ENCODE peak calls at places on chromosome 17, in five cellular contexts. One of them, this sample, is unnamed.

GRCh38 chr17:1058423-1059130 is 61.6 kb downstream of the TIMM22 start:
- DNase-seq in stimulated activated CD4-positive, alpha-beta T cell treated with anti-CD3 and anti-CD28 coated beads, Interleukin-2, amount 100 ng/mL, for 48 hours: peak; percentile 66
- DNase-seq in stimulated activated CD8-positive, alpha-beta memory T cell treated with anti-CD3 and anti-CD28 coated beads, Interleukin-15, amount 100 ng/mL, for 1 hour: peak; percentile 32
- DNase-seq in GOT3: no peak
- DNase-seq in mammary epithelial cell: peak; percentile 42
- DNase-seq in this sample: no peak

GRCh38 chr17:79988163-79988971 is 47.3 kb downstream of the TBC1D16 start:
- DNase-seq in stimulated activated CD4-positive, alpha-beta T cell treated with anti-CD3 and anti-CD28 coated beads, Interleukin-2, amount 100 ng/mL, for 48 hours: no peak
- DNase-seq in stimulated activated CD8-positive, alpha-beta memory T cell treated with anti-CD3 and anti-CD28 coated beads, Interleukin-15, amount 100 ng/mL, for 1 hour: no peak
- DNase-seq in GOT3: no peak
- DNase-seq in mammary epithelial cell: peak; percentile 53
- DNase-seq in this sample: no peak

GRCh38 chr17:81200695-81201580 is 21.8 kb downstream of the CEP131 start:
- DNase-seq in stimulated activated CD4-positive, alpha-beta T cell treated with anti-CD3 and anti-CD28 coated beads, Interleukin-2, amount 100 ng/mL, for 48 hours: peak; percentile 13
- DNase-seq in stimulated activated CD8-positive, alpha-beta memory T cell treated with anti-CD3 and anti-CD28 coated beads, Interleukin-15, amount 100 ng/mL, for 1 hour: no peak
- DNase-seq in GOT3: no peak
- DNase-seq in mammary epithelial cell: peak; percentile 54
- DNase-seq in this sample: peak; percentile 63

GRCh38 chr17:60076811-60077210 is 1.9 kb downstream of the HEATR6 start:
- DNase-seq in stimulated activated CD4-positive, alpha-beta T cell treated with anti-CD3 and anti-CD28 coated beads, Interleukin-2, amount 100 ng/mL, for 48 hours: no peak
- DNase-seq in stimulated activated CD8-positive, alpha-beta memory T cell treated with anti-CD3 and anti-CD28 coated beads, Interleukin-15, amount 100 ng/mL, for 1 hour: no peak
- DNase-seq in GOT3: no peak
- DNase-seq in mammary epithelial cell: no peak
- DNase-seq in this sample: no peak

GRCh38 chr17:2899911-2900310 is 103.7 kb downstream of the RAP1GAP2 start:
- DNase-seq in stimulated activated CD4-positive, alpha-beta T cell treated with anti-CD3 and anti-CD28 coated beads, Interleukin-2, amount 100 ng/mL, for 48 hours: no peak
- DNase-seq in stimulated activated CD8-positive, alpha-beta memory T cell treated with anti-CD3 and anti-CD28 coated beads, Interleukin-15, amount 100 ng/mL, for 1 hour: no peak
- DNase-seq in GOT3: no peak
- DNase-seq in mammary epithelial cell: no peak
- DNase-seq in this sample: no peak

GRCh38 chr17:36937961-36938565 is 788 bp downstream of the LHX1 start:
- DNase-seq in stimulated activated CD4-positive, alpha-beta T cell treated with anti-CD3 and anti-CD28 coated beads, Interleukin-2, amount 100 ng/mL, for 48 hours: no peak
- DNase-seq in stimulated activated CD8-positive, alpha-beta memory T cell treated with anti-CD3 and anti-CD28 coated beads, Interleukin-15, amount 100 ng/mL, for 1 hour: no peak
- DNase-seq in GOT3: no peak
- DNase-seq in mammary epithelial cell: no peak
- DNase-seq in this sample: no peak

GRCh38 chr17:43085489-43085888 is 39.7 kb downstream of the BRCA1 start:
- DNase-seq in stimulated activated CD4-positive, alpha-beta T cell treated with anti-CD3 and anti-CD28 coated beads, Interleukin-2, amount 100 ng/mL, for 48 hours: no peak
- DNase-seq in stimulated activated CD8-positive, alpha-beta memory T cell treated with anti-CD3 and anti-CD28 coated beads, Interleukin-15, amount 100 ng/mL, for 1 hour: no peak
- DNase-seq in GOT3: no peak
- DNase-seq in mammary epithelial cell: no peak
- DNase-seq in this sample: no peak

GRCh38 chr17:63433746-63434591 is 12.1 kb downstream of the CYB561 start:
- DNase-seq in stimulated activated CD4-positive, alpha-beta T cell treated with anti-CD3 and anti-CD28 coated beads, Interleukin-2, amount 100 ng/mL, for 48 hours: no peak
- DNase-seq in stimulated activated CD8-positive, alpha-beta memory T cell treated with anti-CD3 and anti-CD28 coated beads, Interleukin-15, amount 100 ng/mL, for 1 hour: no peak
- DNase-seq in GOT3: peak; percentile 31
- DNase-seq in mammary epithelial cell: peak; percentile 49
- DNase-seq in this sample: no peak

GRCh38 chr17:3762922-3763776 is 37.8 kb downstream of the ITGAE start:
- DNase-seq in stimulated activated CD4-positive, alpha-beta T cell treated with anti-CD3 and anti-CD28 coated beads, Interleukin-2, amount 100 ng/mL, for 48 hours: no peak
- DNase-seq in stimulated activated CD8-positive, alpha-beta memory T cell treated with anti-CD3 and anti-CD28 coated beads, Interleukin-15, amount 100 ng/mL, for 1 hour: no peak
- DNase-seq in GOT3: no peak
- DNase-seq in mammary epithelial cell: no peak
- DNase-seq in this sample: no peak

GRCh38 chr17:72502111-72502939 is 381.5 kb downstream of the SOX9 start:
- DNase-seq in stimulated activated CD4-positive, alpha-beta T cell treated with anti-CD3 and anti-CD28 coated beads, Interleukin-2, amount 100 ng/mL, for 48 hours: no peak
- DNase-seq in stimulated activated CD8-positive, alpha-beta memory T cell treated with anti-CD3 and anti-CD28 coated beads, Interleukin-15, amount 100 ng/mL, for 1 hour: no peak
- DNase-seq in GOT3: no peak
- DNase-seq in mammary epithelial cell: no peak
- DNase-seq in this sample: no peak

GRCh38 chr17:73551756-73552155 is 92.5 kb downstream of the SDK2 start:
- DNase-seq in stimulated activated CD4-positive, alpha-beta T cell treated with anti-CD3 and anti-CD28 coated beads, Interleukin-2, amount 100 ng/mL, for 48 hours: peak; percentile 16
- DNase-seq in stimulated activated CD8-positive, alpha-beta memory T cell treated with anti-CD3 and anti-CD28 coated beads, Interleukin-15, amount 100 ng/mL, for 1 hour: no peak
- DNase-seq in GOT3: no peak
- DNase-seq in mammary epithelial cell: no peak
- DNase-seq in this sample: no peak

GRCh38 chr17:52148969-52149351 is 9.6 kb downstream of the CA10 start:
- DNase-seq in stimulated activated CD4-positive, alpha-beta T cell treated with anti-CD3 and anti-CD28 coated beads, Interleukin-2, amount 100 ng/mL, for 48 hours: no peak
- DNase-seq in stimulated activated CD8-positive, alpha-beta memory T cell treated with anti-CD3 and anti-CD28 coated beads, Interleukin-15, amount 100 ng/mL, for 1 hour: no peak
- DNase-seq in GOT3: no peak
- DNase-seq in mammary epithelial cell: peak; percentile 81
- DNase-seq in this sample: no peak

GRCh38 chr17:72119963-72120877 is 600 bp upstream of the SOX9 start:
- DNase-seq in stimulated activated CD4-positive, alpha-beta T cell treated with anti-CD3 and anti-CD28 coated beads, Interleukin-2, amount 100 ng/mL, for 48 hours: no peak
- DNase-seq in stimulated activated CD8-positive, alpha-beta memory T cell treated with anti-CD3 and anti-CD28 coated beads, Interleukin-15, amount 100 ng/mL, for 1 hour: no peak
- DNase-seq in GOT3: peak; percentile 56
- DNase-seq in mammary epithelial cell: peak; percentile 77
- DNase-seq in this sample: peak; percentile 73

GRCh38 chr17:79072544-79072943 is 2.1 kb upstream of the ENGASE start:
- DNase-seq in stimulated activated CD4-positive, alpha-beta T cell treated with anti-CD3 and anti-CD28 coated beads, Interleukin-2, amount 100 ng/mL, for 48 hours: no peak
- DNase-seq in stimulated activated CD8-positive, alpha-beta memory T cell treated with anti-CD3 and anti-CD28 coated beads, Interleukin-15, amount 100 ng/mL, for 1 hour: no peak
- DNase-seq in GOT3: no peak
- DNase-seq in mammary epithelial cell: no peak
- DNase-seq in this sample: no peak

GRCh38 chr17:33575046-33575445 is 282.0 kb upstream of the ASIC2 start:
- DNase-seq in stimulated activated CD4-positive, alpha-beta T cell treated with anti-CD3 and anti-CD28 coated beads, Interleukin-2, amount 100 ng/mL, for 48 hours: no peak
- DNase-seq in stimulated activated CD8-positive, alpha-beta memory T cell treated with anti-CD3 and anti-CD28 coated beads, Interleukin-15, amount 100 ng/mL, for 1 hour: no peak
- DNase-seq in GOT3: no peak
- DNase-seq in mammary epithelial cell: no peak
- DNase-seq in this sample: no peak

GRCh38 chr17:50630524-50631194 is 4.0 kb upstream of the ABCC3 start:
- DNase-seq in stimulated activated CD4-positive, alpha-beta T cell treated with anti-CD3 and anti-CD28 coated beads, Interleukin-2, amount 100 ng/mL, for 48 hours: peak; percentile 56
- DNase-seq in stimulated activated CD8-positive, alpha-beta memory T cell treated with anti-CD3 and anti-CD28 coated beads, Interleukin-15, amount 100 ng/mL, for 1 hour: peak; percentile 37
- DNase-seq in GOT3: no peak
- DNase-seq in mammary epithelial cell: peak; percentile 41
- DNase-seq in this sample: no peak

GRCh38 chr17:41302981-41303380 is 330 bp upstream of the KRTAP29-1 start:
- DNase-seq in stimulated activated CD4-positive, alpha-beta T cell treated with anti-CD3 and anti-CD28 coated beads, Interleukin-2, amount 100 ng/mL, for 48 hours: no peak
- DNase-seq in stimulated activated CD8-positive, alpha-beta memory T cell treated with anti-CD3 and anti-CD28 coated beads, Interleukin-15, amount 100 ng/mL, for 1 hour: no peak
- DNase-seq in GOT3: no peak
- DNase-seq in mammary epithelial cell: no peak
- DNase-seq in this sample: no peak

GRCh38 chr17:11853321-11854151 is 143.7 kb downstream of the ZNF18 start:
- DNase-seq in stimulated activated CD4-positive, alpha-beta T cell treated with anti-CD3 and anti-CD28 coated beads, Interleukin-2, amount 100 ng/mL, for 48 hours: no peak
- DNase-seq in stimulated activated CD8-positive, alpha-beta memory T cell treated with anti-CD3 and anti-CD28 coated beads, Interleukin-15, amount 100 ng/mL, for 1 hour: no peak
- DNase-seq in GOT3: no peak
- DNase-seq in mammary epithelial cell: peak; percentile 1
- DNase-seq in this sample: peak; percentile 78

GRCh38 chr17:63445571-63446217 is 412 bp downstream of the CYB561 start:
- DNase-seq in stimulated activated CD4-positive, alpha-beta T cell treated with anti-CD3 and anti-CD28 coated beads, Interleukin-2, amount 100 ng/mL, for 48 hours: no peak
- DNase-seq in stimulated activated CD8-positive, alpha-beta memory T cell treated with anti-CD3 and anti-CD28 coated beads, Interleukin-15, amount 100 ng/mL, for 1 hour: no peak
- DNase-seq in GOT3: peak; percentile 45
- DNase-seq in mammary epithelial cell: peak; percentile 68
- DNase-seq in this sample: no peak

GRCh38 chr17:64040201-64040600 is 19.8 kb upstream of the ICAM2 start:
- DNase-seq in stimulated activated CD4-positive, alpha-beta T cell treated with anti-CD3 and anti-CD28 coated beads, Interleukin-2, amount 100 ng/mL, for 48 hours: no peak
- DNase-seq in stimulated activated CD8-positive, alpha-beta memory T cell treated with anti-CD3 and anti-CD28 coated beads, Interleukin-15, amount 100 ng/mL, for 1 hour: no peak
- DNase-seq in GOT3: no peak
- DNase-seq in mammary epithelial cell: no peak
- DNase-seq in this sample: no peak

GRCh38 chr17:67636312-67636711 is 81.4 kb upstream of the NOL11 start:
- DNase-seq in stimulated activated CD4-positive, alpha-beta T cell treated with anti-CD3 and anti-CD28 coated beads, Interleukin-2, amount 100 ng/mL, for 48 hours: no peak
- DNase-seq in stimulated activated CD8-positive, alpha-beta memory T cell treated with anti-CD3 and anti-CD28 coated beads, Interleukin-15, amount 100 ng/mL, for 1 hour: no peak
- DNase-seq in GOT3: no peak
- DNase-seq in mammary epithelial cell: no peak
- DNase-seq in this sample: no peak

GRCh38 chr17:48567209-48567608 is 10.9 kb downstream of the HOXB4 start:
- DNase-seq in stimulated activated CD4-positive, alpha-beta T cell treated with anti-CD3 and anti-CD28 coated beads, Interleukin-2, amount 100 ng/mL, for 48 hours: no peak
- DNase-seq in stimulated activated CD8-positive, alpha-beta memory T cell treated with anti-CD3 and anti-CD28 coated beads, Interleukin-15, amount 100 ng/mL, for 1 hour: no peak
- DNase-seq in GOT3: no peak
- DNase-seq in mammary epithelial cell: no peak
- DNase-seq in this sample: no peak

GRCh38 chr17:79320331-79320730 is 245.7 kb downstream of the ENGASE start:
- DNase-seq in stimulated activated CD4-positive, alpha-beta T cell treated with anti-CD3 and anti-CD28 coated beads, Interleukin-2, amount 100 ng/mL, for 48 hours: no peak
- DNase-seq in stimulated activated CD8-positive, alpha-beta memory T cell treated with anti-CD3 and anti-CD28 coated beads, Interleukin-15, amount 100 ng/mL, for 1 hour: no peak
- DNase-seq in GOT3: no peak
- DNase-seq in mammary epithelial cell: no peak
- DNase-seq in this sample: no peak

GRCh38 chr17:4786516-4786915 is 352 bp upstream of the VMO1 start:
- DNase-seq in stimulated activated CD4-positive, alpha-beta T cell treated with anti-CD3 and anti-CD28 coated beads, Interleukin-2, amount 100 ng/mL, for 48 hours: no peak
- DNase-seq in stimulated activated CD8-positive, alpha-beta memory T cell treated with anti-CD3 and anti-CD28 coated beads, Interleukin-15, amount 100 ng/mL, for 1 hour: no peak
- DNase-seq in GOT3: no peak
- DNase-seq in mammary epithelial cell: no peak
- DNase-seq in this sample: no peak

GRCh38 chr17:357634-358033 is 5.0 kb upstream of the RPH3AL start:
- DNase-seq in stimulated activated CD4-positive, alpha-beta T cell treated with anti-CD3 and anti-CD28 coated beads, Interleukin-2, amount 100 ng/mL, for 48 hours: no peak
- DNase-seq in stimulated activated CD8-positive, alpha-beta memory T cell treated with anti-CD3 and anti-CD28 coated beads, Interleukin-15, amount 100 ng/mL, for 1 hour: no peak
- DNase-seq in GOT3: no peak
- DNase-seq in mammary epithelial cell: no peak
- DNase-seq in this sample: no peak

GRCh38 chr17:42312285-42313130 is 24.2 kb downstream of the STAT5A start:
- DNase-seq in stimulated activated CD4-positive, alpha-beta T cell treated with anti-CD3 and anti-CD28 coated beads, Interleukin-2, amount 100 ng/mL, for 48 hours: peak; percentile 77
- DNase-seq in stimulated activated CD8-positive, alpha-beta memory T cell treated with anti-CD3 and anti-CD28 coated beads, Interleukin-15, amount 100 ng/mL, for 1 hour: peak; percentile 58
- DNase-seq in GOT3: peak; percentile 46
- DNase-seq in mammary epithelial cell: peak; percentile 48
- DNase-seq in this sample: peak; percentile 60

GRCh38 chr17:77097772-77098171 is 43.0 kb upstream of the SEC14L1 start:
- DNase-seq in stimulated activated CD4-positive, alpha-beta T cell treated with anti-CD3 and anti-CD28 coated beads, Interleukin-2, amount 100 ng/mL, for 48 hours: no peak
- DNase-seq in stimulated activated CD8-positive, alpha-beta memory T cell treated with anti-CD3 and anti-CD28 coated beads, Interleukin-15, amount 100 ng/mL, for 1 hour: no peak
- DNase-seq in GOT3: no peak
- DNase-seq in mammary epithelial cell: no peak
- DNase-seq in this sample: no peak

This sample was measured in hippocampal formation.